ENCODE peak calls at places on chromosomes 1 and 21, in nine cellular contexts. W is vagina, S is IMR-90, R is keratinocyte, H is uterus, N is tibial nerve, E is right atrium auricular region, A is psoas muscle, Z is sigmoid colon. B is an unnamed sample.
A peak's percentile ranks its signal among the peaks of the same experiment; 100 is the strongest.

GRCh38 chr1:82783025-82783424 is 982.3 kb downstream of the ADGRL2 start:
- DNase-seq in Z (no peak), R (no peak), H (no peak), E (no peak), N (no peak), S (no peak), W (no peak), A (no peak), B (no peak)

GRCh38 chr1:101291562-101292035 is 54.8 kb downstream of the S1PR1 start:
- DNase-seq in A (no peak), Z (no peak), R (no peak), W (no peak), H (no peak), S (peak; percentile 82), N (no peak), E (no peak), B (peak; percentile 56)

GRCh38 chr21:45455321-45456013 is 50.5 kb downstream of the COL18A1 start:
- DNase-seq in S (peak; percentile 22), Z (no peak), W (no peak), R (no peak), H (no peak), A (peak; percentile 32), E (no peak), N (no peak), B (no peak)

GRCh38 chr1:71053146-71053545 is 5.5 kb upstream of the PTGER3 start:
- DNase-seq in E (no peak), W (no peak), A (no peak), S (no peak), Z (no peak), N (no peak), H (no peak), R (no peak), B (no peak)

GRCh38 chr21:45074818-45075605 is 632 bp downstream of the ADARB1 start:
- DNase-seq in R (no peak), H (no peak), N (no peak), W (no peak), S (no peak), A (no peak), Z (peak; percentile 70), E (no peak), B (no peak)

GRCh38 chr1:240149488-240150094 is 57.9 kb downstream of the FMN2 start:
- DNase-seq in A (no peak), W (no peak), N (no peak), H (no peak), S (peak; percentile 52), Z (no peak), R (no peak), E (no peak), B (no peak)

GRCh38 chr1:35220976-35221375 is 28.0 kb upstream of the SFPQ start:
- DNase-seq in W (no peak), Z (no peak), R (no peak), S (no peak), E (no peak), A (no peak), N (no peak), H (no peak), B (no peak)

GRCh38 chr1:19070891-19071621 is 114.6 kb upstream of the IFFO2 start:
- DNase-seq in S (no peak), H (no peak), Z (no peak), A (no peak), W (no peak), R (no peak), N (no peak), E (no peak), B (no peak)

GRCh38 chr1:101566883-101567538 is 330.2 kb downstream of the S1PR1 start:
- DNase-seq in S (no peak), H (no peak), Z (no peak), W (no peak), A (no peak), E (no peak), R (no peak), N (no peak), B (no peak)

GRCh38 chr1:10575616-10576015 is 100.9 kb downstream of the PEX14 start:
- DNase-seq in S (peak; percentile 79), A (no peak), H (no peak), Z (no peak), W (no peak), R (no peak), N (no peak), E (no peak), B (peak; percentile 51)

GRCh38 chr1:154759196-154759595 is 110.9 kb downstream of the KCNN3 start:
- DNase-seq in W (no peak), Z (peak; percentile 29), H (peak; percentile 12), A (no peak), R (no peak), E (no peak), N (no peak), S (no peak), B (no peak)

GRCh38 chr1:213914351-213914750 is 73.4 kb upstream of the PROX1 start:
- DNase-seq in H (no peak), N (no peak), W (no peak), Z (no peak), E (no peak), S (no peak), R (no peak), A (no peak), B (no peak)

GRCh38 chr1:27297903-27298302 is 24.1 kb upstream of the TMEM222 start:
- DNase-seq in W (no peak), N (no peak), A (no peak), Z (no peak), R (no peak), E (no peak), S (no peak), H (no peak), B (no peak)

GRCh38 chr1:96722161-96722908 is 751 bp downstream of the PTBP2 start:
- DNase-seq in E (peak; percentile 68), A (peak; percentile 65), Z (peak; percentile 82), S (peak; percentile 54), W (no peak), N (peak; percentile 38), R (no peak), H (peak; percentile 63), B (peak; percentile 11)

GRCh38 chr21:20527691-20528090 is 470.5 kb upstream of the NCAM2 start:
- DNase-seq in H (no peak), E (no peak), W (no peak), A (no peak), N (no peak), Z (no peak), R (no peak), S (no peak), B (no peak)

GRCh38 chr1:40820251-40820797 is 36.7 kb downstream of the KCNQ4 start:
- DNase-seq in A (no peak), Z (no peak), S (no peak), N (no peak), E (no peak), H (no peak), R (no peak), W (no peak), B (no peak)

DNA sequence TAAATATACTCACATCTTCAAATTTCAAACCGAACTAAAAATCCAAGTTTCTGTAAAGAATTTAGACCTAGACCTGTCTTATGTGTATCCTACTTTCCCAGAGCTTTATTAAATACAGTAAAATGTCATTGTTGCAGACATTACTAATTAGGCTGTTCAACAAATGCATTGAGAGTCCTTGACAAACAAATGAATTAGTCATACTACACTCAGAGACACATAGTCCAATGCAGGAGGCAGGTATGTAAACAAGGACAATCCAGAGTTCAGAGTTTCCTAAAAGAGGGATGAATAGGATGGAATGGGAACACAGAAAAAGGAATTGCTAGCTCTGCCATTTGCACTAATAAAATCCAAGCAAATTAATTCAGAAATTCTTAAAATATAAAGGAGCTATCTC is 1.6 kb upstream of the EGLN1 start:
- DNase-seq in A (no peak), Z (no peak), R (no peak), H (no peak), N (no peak), S (no peak), E (no peak), W (no peak), B (no peak)
- H3K4me3 ChIP-seq in A (peak overlapping the region; percentile 91), Z (no peak overlapping the region), R (no peak overlapping the region), H (no peak overlapping the region), N (no peak overlapping the region), S (no peak overlapping the region), E (no peak overlapping the region), W (no peak overlapping the region), B (no peak overlapping the region)

GRCh38 chr1:236141447-236142357 is 637 bp upstream of the GPR137B start:
- DNase-seq in E (no peak), A (peak; percentile 27), Z (no peak), S (peak; percentile 56), N (no peak), R (no peak), W (no peak), H (peak; percentile 31), B (peak; percentile 37)
- H3K27me3 ChIP-seq in E (no peaks in the 10 kb centered on the region), A (no peaks in the 10 kb centered on the region), Z (no peaks in the 10 kb centered on the region), S (peaks cover 27% of the 10 kb centered on the region), N (no peaks in the 10 kb centered on the region), R (peaks cover 12% of the 10 kb centered on the region), W (no peaks in the 10 kb centered on the region), H (no peaks in the 10 kb centered on the region), B (peaks cover 12% of the 10 kb centered on the region)

GRCh38 chr1:203265541-203265940 is 36.1 kb upstream of the CHIT1 start:
- DNase-seq in A (no peak), H (no peak), W (no peak), E (no peak), S (no peak), N (no peak), Z (no peak), R (no peak), B (no peak)

GRCh38 chr1:203264052-203264501 is 34.6 kb upstream of the CHIT1 start:
- DNase-seq in Z (peak; percentile 58), S (no peak), E (no peak), H (no peak), N (no peak), R (no peak), W (no peak), A (no peak), B (peak; percentile 39)

GRCh38 chr1:203267347-203267846 is 37.9 kb upstream of the BTG2 start:
- DNase-seq in S (peak; percentile 78), H (peak; percentile 83), W (no peak), N (peak; percentile 85), E (peak; percentile 92), R (peak; percentile 80), Z (peak; percentile 93), A (peak; percentile 85), B (peak; percentile 62)

GRCh38 chr1:203267912-203268311 is 37.4 kb upstream of the BTG2 start:
- DNase-seq in S (no peak), N (no peak), Z (no peak), E (no peak), H (no peak), R (no peak), W (no peak), A (no peak), B (no peak)

DNA sequence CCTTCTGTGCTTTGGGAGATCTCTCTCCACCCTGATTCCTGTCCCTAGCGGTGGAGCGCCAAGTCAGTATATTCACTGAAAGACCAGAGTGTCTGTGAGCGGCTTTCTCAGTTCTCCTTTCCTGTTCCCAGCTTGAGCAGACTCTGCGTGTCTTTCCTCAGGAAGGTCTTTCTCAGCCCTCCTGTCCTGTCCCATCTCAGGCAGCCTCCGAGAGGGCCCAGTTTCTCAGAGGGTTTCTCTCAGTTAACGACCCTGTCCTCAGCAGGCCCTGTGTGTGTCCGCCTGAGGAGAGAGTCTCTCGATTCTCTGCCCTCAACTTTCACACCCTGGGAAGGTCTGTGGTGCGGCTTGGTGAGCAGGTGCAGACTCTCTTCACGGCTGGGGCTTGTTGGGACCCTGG is 34.0 kb upstream of the CHIT1 start:
- DNase-seq in E (no peak), H (no peak), N (no peak), W (no peak), R (no peak), S (no peak), A (no peak), Z (peak; percentile 58), B (no peak)
- TF ChIP-seq CTCF in E (no peak), H (no peak), N (no peak), W (no peak), R (no peak), S (no peak), A (no peak), Z (no peak), B (no peak)

GRCh38 chr1:23906731-23907130 is 6.4 kb downstream of the CNR2 start:
- DNase-seq in Z (no peak), R (no peak), E (no peak), S (no peak), N (no peak), H (no peak), W (no peak), A (no peak), B (no peak)
- H3K4me3 ChIP-seq in Z (no peak overlapping the region), R (no peak overlapping the region), E (no peak overlapping the region), S (no peak overlapping the region), N (no peak overlapping the region), H (no peak overlapping the region), W (no peak overlapping the region), A (no peak overlapping the region), B (no peak overlapping the region)